ENCODE peak calls at places on chromosomes 3 and 15, in nine cellular contexts. E, D, Z, T, R, Y, A, K and L are unnamed samples.

GRCh38 chr15:29269485-29270168 is at the start of gene NSMCE3:
- DNase-seq in E (peak), D (peak), Z (peak), T (peak), R (peak), Y (peak), A (peak), K (peak), L (peak)

GRCh38 chr3:39234705-39235104 is 42.3 kb upstream of the XIRP1 start:
- DNase-seq in E (no peak), D (no peak), Z (peak), T (no peak), R (no peak), Y (peak), A (no peak), K (no peak), L (no peak)

GRCh38 chr3:66610548-66610909 is 109.7 kb upstream of the LRIG1 start:
- DNase-seq in E (no peak), D (no peak), Z (peak), T (no peak), R (no peak), Y (no peak), A (no peak), K (no peak), L (no peak)

GRCh38 chr3:179020112-179020511 is 51.5 kb downstream of the ZMAT3 start:
- DNase-seq in E (no peak), D (no peak), Z (no peak), T (peak), R (no peak), Y (no peak), A (no peak), K (no peak), L (no peak)

GRCh38 chr3:8979262-8979661 is 16.0 kb upstream of the RAD18 start:
- DNase-seq in E (no peak), D (no peak), Z (no peak), T (no peak), R (no peak), Y (no peak), A (no peak), K (no peak), L (no peak)

GRCh38 chr15:67865766-67866165 is 25.9 kb upstream of the RNU6-1 start:
- DNase-seq in E (no peak), D (no peak), Z (peak), T (no peak), R (no peak), Y (no peak), A (no peak), K (no peak), L (no peak)

GRCh38 chr15:28955160-28955502 is 69.4 kb downstream of the APBA2 start:
- DNase-seq in E (peak), D (no peak), Z (no peak), T (peak), R (no peak), Y (no peak), A (no peak), K (no peak), L (no peak)

GRCh38 chr3:8888296-8888915 is 74.9 kb downstream of the RAD18 start:
- DNase-seq in E (no peak), D (no peak), Z (no peak), T (no peak), R (no peak), Y (no peak), A (no peak), K (no peak), L (no peak)

GRCh38 chr3:34865350-34865749 is 774.0 kb upstream of the ARPP21 start:
- DNase-seq in E (no peak), D (no peak), Z (no peak), T (no peak), R (no peak), Y (no peak), A (no peak), K (no peak), L (no peak)

GRCh38 chr15:74228723-74229081 is 7.4 kb upstream of the CCDC33 start:
- DNase-seq in E (no peak), D (no peak), Z (peak), T (no peak), R (peak), Y (no peak), A (no peak), K (no peak), L (no peak)

GRCh38 chr3:107942244-107942643 is 148.6 kb downstream of the CD47 start:
- DNase-seq in E (no peak), D (peak), Z (no peak), T (no peak), R (no peak), Y (no peak), A (no peak), K (no peak), L (no peak)

GRCh38 chr3:32095431-32095830 is 11.0 kb upstream of the GPD1L start:
- DNase-seq in E (no peak), D (no peak), Z (no peak), T (no peak), R (no peak), Y (no peak), A (peak), K (no peak), L (no peak)

GRCh38 chr3:194985031-194985578 is 285.9 kb downstream of the XXYLT1 start:
- DNase-seq in E (peak), D (no peak), Z (peak), T (peak), R (no peak), Y (no peak), A (peak), K (no peak), L (peak)

GRCh38 chr3:21484323-21485154 is 266.5 kb downstream of the ZNF385D start:
- DNase-seq in E (no peak), D (no peak), Z (peak), T (peak), R (peak), Y (no peak), A (peak), K (no peak), L (peak)

GRCh38 chr15:45648521-45649200 is 13.8 kb downstream of the SQOR start:
- DNase-seq in E (peak), D (no peak), Z (no peak), T (no peak), R (no peak), Y (no peak), A (peak), K (no peak), L (no peak)

GRCh38 chr3:129942296-129942695 is 32.2 kb upstream of the TRH start:
- DNase-seq in E (peak), D (peak), Z (peak), T (peak), R (no peak), Y (peak), A (peak), K (peak), L (peak)

GRCh38 chr15:67098768-67099282 is 33.4 kb downstream of the SMAD3 start:
- DNase-seq in E (no peak), D (no peak), Z (no peak), T (no peak), R (no peak), Y (no peak), A (peak), K (no peak), L (no peak)

GRCh38 chr15:45550436-45550835 is 27.9 kb upstream of the SLC30A4 start:
- DNase-seq in E (no peak), D (no peak), Z (no peak), T (no peak), R (no peak), Y (no peak), A (no peak), K (no peak), L (no peak)

GRCh38 chr3:171715155-171715554 is 95.1 kb downstream of the PLD1 start:
- DNase-seq in E (no peak), D (no peak), Z (no peak), T (no peak), R (no peak), Y (no peak), A (no peak), K (no peak), L (no peak)